ENCODE peak calls at places on chromosomes 7 and 10, in five cellular contexts. One of them, this sample, is unnamed.

GRCh38 chr7:82396343-82396742 is 47.2 kb downstream of the CACNA2D1 start:
- DNase-seq in pancreas: no peak
- DNase-seq in fibroblast of the aortic adventitia: no peak
- DNase-seq in fibroblast of villous mesenchyme: no peak
- DNase-seq in GM12865: no peak
- DNase-seq in this sample: no peak

GRCh38 chr7:148500978-148501377 is 89.6 kb upstream of the C7orf33 start:
- DNase-seq in pancreas: no peak
- DNase-seq in fibroblast of the aortic adventitia: no peak
- DNase-seq in fibroblast of villous mesenchyme: no peak
- DNase-seq in GM12865: no peak
- DNase-seq in this sample: no peak

GRCh38 chr10:12479437-12479844 is 130.1 kb downstream of the CAMK1D start:
- DNase-seq in pancreas: no peak
- DNase-seq in fibroblast of the aortic adventitia: no peak
- DNase-seq in fibroblast of villous mesenchyme: no peak
- DNase-seq in GM12865: no peak
- DNase-seq in this sample: no peak

GRCh38 chr7:7263297-7264230 is 81.2 kb downstream of the C1GALT1 start:
- DNase-seq in pancreas: no peak
- DNase-seq in fibroblast of the aortic adventitia: no peak
- DNase-seq in fibroblast of villous mesenchyme: no peak
- DNase-seq in GM12865: no peak
- DNase-seq in this sample: no peak

GRCh38 chr10:31242902-31243301 is 76.1 kb upstream of the ZEB1 start:
- DNase-seq in pancreas: no peak
- DNase-seq in fibroblast of the aortic adventitia: peak
- DNase-seq in fibroblast of villous mesenchyme: peak
- DNase-seq in GM12865: peak
- DNase-seq in this sample: peak

GRCh38 chr10:18230794-18231193 is 90.6 kb downstream of the CACNB2 start:
- DNase-seq in pancreas: no peak
- DNase-seq in fibroblast of the aortic adventitia: no peak
- DNase-seq in fibroblast of villous mesenchyme: no peak
- DNase-seq in GM12865: no peak
- DNase-seq in this sample: no peak

GRCh38 chr7:26584964-26585650 is 279.3 kb downstream of the SKAP2 start:
- DNase-seq in pancreas: no peak
- DNase-seq in fibroblast of the aortic adventitia: no peak
- DNase-seq in fibroblast of villous mesenchyme: peak
- DNase-seq in GM12865: no peak
- DNase-seq in this sample: no peak

GRCh38 chr7:43905954-43906326 is 456 bp downstream of the URGCP start:
- DNase-seq in pancreas: peak
- DNase-seq in fibroblast of the aortic adventitia: peak
- DNase-seq in fibroblast of villous mesenchyme: peak
- DNase-seq in GM12865: peak
- DNase-seq in this sample: no peak

GRCh38 chr7:83872501-83872900 is 223.6 kb upstream of the SEMA3E start:
- DNase-seq in pancreas: no peak
- DNase-seq in fibroblast of the aortic adventitia: no peak
- DNase-seq in fibroblast of villous mesenchyme: no peak
- DNase-seq in GM12865: no peak
- DNase-seq in this sample: no peak

GRCh38 chr7:107628461-107629064 is 32.1 kb upstream of the SLC26A4 start:
- DNase-seq in pancreas: no peak
- DNase-seq in fibroblast of the aortic adventitia: no peak
- DNase-seq in fibroblast of villous mesenchyme: no peak
- DNase-seq in GM12865: no peak
- DNase-seq in this sample: no peak

GRCh38 chr10:14173391-14173705 is 157.4 kb downstream of the FRMD4A start:
- DNase-seq in pancreas: no peak
- DNase-seq in fibroblast of the aortic adventitia: peak
- DNase-seq in fibroblast of villous mesenchyme: peak
- DNase-seq in GM12865: peak
- DNase-seq in this sample: no peak

GRCh38 chr7:131471605-131472004 is 84.8 kb downstream of the PODXL start:
- DNase-seq in pancreas: no peak
- DNase-seq in fibroblast of the aortic adventitia: no peak
- DNase-seq in fibroblast of villous mesenchyme: no peak
- DNase-seq in GM12865: no peak
- DNase-seq in this sample: no peak

GRCh38 chr10:91034042-91034441 is 113.2 kb upstream of the ANKRD1 start:
- DNase-seq in pancreas: no peak
- DNase-seq in fibroblast of the aortic adventitia: no peak
- DNase-seq in fibroblast of villous mesenchyme: no peak
- DNase-seq in GM12865: no peak
- DNase-seq in this sample: no peak

GRCh38 chr10:24821986-24822385 is 98.3 kb upstream of the ARHGAP21 start:
- DNase-seq in pancreas: no peak
- DNase-seq in fibroblast of the aortic adventitia: peak
- DNase-seq in fibroblast of villous mesenchyme: peak
- DNase-seq in GM12865: no peak
- DNase-seq in this sample: no peak

GRCh38 chr10:64468219-64468618 is 947.0 kb downstream of the REEP3 start:
- DNase-seq in pancreas: no peak
- DNase-seq in fibroblast of the aortic adventitia: no peak
- DNase-seq in fibroblast of villous mesenchyme: no peak
- DNase-seq in GM12865: no peak
- DNase-seq in this sample: no peak

GRCh38 chr10:3566627-3567026 is 218.4 kb downstream of the KLF6 start:
- DNase-seq in pancreas: no peak
- DNase-seq in fibroblast of the aortic adventitia: no peak
- DNase-seq in fibroblast of villous mesenchyme: no peak
- DNase-seq in GM12865: no peak
- DNase-seq in this sample: no peak

GRCh38 chr7:637826-638225 is 88.7 kb upstream of the DNAAF5 start:
- DNase-seq in pancreas: peak
- DNase-seq in fibroblast of the aortic adventitia: no peak
- DNase-seq in fibroblast of villous mesenchyme: no peak
- DNase-seq in GM12865: no peak
- DNase-seq in this sample: no peak

GRCh38 chr10:128716181-128716580 is 590.0 kb upstream of the MKI67 start:
- DNase-seq in pancreas: peak
- DNase-seq in fibroblast of the aortic adventitia: no peak
- DNase-seq in fibroblast of villous mesenchyme: no peak
- DNase-seq in GM12865: no peak
- DNase-seq in this sample: no peak

GRCh38 chr7:150962743-150963399 is 15.2 kb downstream of the KCNH2 start:
- DNase-seq in pancreas: peak
- DNase-seq in fibroblast of the aortic adventitia: peak
- DNase-seq in fibroblast of villous mesenchyme: peak
- DNase-seq in GM12865: peak
- DNase-seq in this sample: no peak

GRCh38 chr10:76970795-76971519 is 666.7 kb downstream of the KCNMA1 start:
- DNase-seq in pancreas: no peak
- DNase-seq in fibroblast of the aortic adventitia: no peak
- DNase-seq in fibroblast of villous mesenchyme: no peak
- DNase-seq in GM12865: no peak
- DNase-seq in this sample: no peak

GRCh38 chr10:48775206-48775517 is 90.5 kb downstream of the WDFY4 start:
- DNase-seq in pancreas: no peak
- DNase-seq in fibroblast of the aortic adventitia: no peak
- DNase-seq in fibroblast of villous mesenchyme: no peak
- DNase-seq in GM12865: no peak
- DNase-seq in this sample: no peak

GRCh38 chr7:35680403-35681013 is 14.4 kb downstream of the HERPUD2 start:
- DNase-seq in pancreas: no peak
- DNase-seq in fibroblast of the aortic adventitia: no peak
- DNase-seq in fibroblast of villous mesenchyme: no peak
- DNase-seq in GM12865: no peak
- DNase-seq in this sample: no peak

GRCh38 chr10:3426190-3426845 is 253.7 kb upstream of the PITRM1 start:
- DNase-seq in pancreas: no peak
- DNase-seq in fibroblast of the aortic adventitia: peak
- DNase-seq in fibroblast of villous mesenchyme: peak
- DNase-seq in GM12865: no peak
- DNase-seq in this sample: peak

GRCh38 chr10:114258274-114258840 is 19.3 kb downstream of the VWA2 start:
- DNase-seq in pancreas: no peak
- DNase-seq in fibroblast of the aortic adventitia: no peak
- DNase-seq in fibroblast of villous mesenchyme: peak
- DNase-seq in GM12865: peak
- DNase-seq in this sample: no peak

GRCh38 chr10:85235258-85235657 is 906.9 kb downstream of the CCSER2 start:
- DNase-seq in pancreas: no peak
- DNase-seq in fibroblast of the aortic adventitia: no peak
- DNase-seq in fibroblast of villous mesenchyme: no peak
- DNase-seq in GM12865: no peak
- DNase-seq in this sample: no peak

GRCh38 chr10:131880016-131880590 is 20.7 kb upstream of the PPP2R2D start:
- DNase-seq in pancreas: peak
- DNase-seq in fibroblast of the aortic adventitia: no peak
- DNase-seq in fibroblast of villous mesenchyme: no peak
- DNase-seq in GM12865: no peak
- DNase-seq in this sample: no peak

GRCh38 chr10:70457759-70458305 is 16.4 kb upstream of the NODAL start:
- DNase-seq in pancreas: no peak
- DNase-seq in fibroblast of the aortic adventitia: no peak
- DNase-seq in fibroblast of villous mesenchyme: no peak
- DNase-seq in GM12865: no peak
- DNase-seq in this sample: no peak

GRCh38 chr10:70461397-70462348 is 16.9 kb upstream of the PALD1 start:
- DNase-seq in pancreas: no peak
- DNase-seq in fibroblast of the aortic adventitia: peak
- DNase-seq in fibroblast of villous mesenchyme: peak
- DNase-seq in GM12865: peak
- DNase-seq in this sample: peak

GRCh38 chr10:70459061-70459770 is 17.7 kb upstream of the NODAL start:
- DNase-seq in pancreas: no peak
- DNase-seq in fibroblast of the aortic adventitia: no peak
- DNase-seq in fibroblast of villous mesenchyme: no peak
- DNase-seq in GM12865: no peak
- DNase-seq in this sample: no peak

GRCh38 chr10:70458329-70459060 is 17.0 kb upstream of the NODAL start:
- DNase-seq in pancreas: peak
- DNase-seq in fibroblast of the aortic adventitia: peak
- DNase-seq in fibroblast of villous mesenchyme: peak
- DNase-seq in GM12865: no peak
- DNase-seq in this sample: no peak

GRCh38 chr10:70459771-70460490 is 18.4 kb upstream of the NODAL start:
- DNase-seq in pancreas: no peak
- DNase-seq in fibroblast of the aortic adventitia: no peak
- DNase-seq in fibroblast of villous mesenchyme: no peak
- DNase-seq in GM12865: no peak
- DNase-seq in this sample: no peak
- H3K4me3 ChIP-seq in pancreas: no peak
- H3K4me3 ChIP-seq in fibroblast of the aortic adventitia: no peak
- H3K4me3 ChIP-seq in fibroblast of villous mesenchyme: no peak
- H3K4me3 ChIP-seq in GM12865: no peak
- H3K4me3 ChIP-seq in this sample: no peak

GRCh38 chr7:13017325-13017853 is 330.0 kb downstream of the ARL4A start:
- DNase-seq in pancreas: no peak
- DNase-seq in fibroblast of the aortic adventitia: peak
- DNase-seq in fibroblast of villous mesenchyme: peak
- DNase-seq in GM12865: no peak
- DNase-seq in this sample: peak

GRCh38 chr7:13016633-13017324 is 329.3 kb downstream of the ARL4A start:
- DNase-seq in pancreas: no peak
- DNase-seq in fibroblast of the aortic adventitia: no peak
- DNase-seq in fibroblast of villous mesenchyme: peak
- DNase-seq in GM12865: no peak
- DNase-seq in this sample: no peak

GRCh38 chr7:13021566-13021965 is 334.1 kb downstream of the ARL4A start:
- DNase-seq in pancreas: no peak
- DNase-seq in fibroblast of the aortic adventitia: no peak
- DNase-seq in fibroblast of villous mesenchyme: peak
- DNase-seq in GM12865: no peak
- DNase-seq in this sample: no peak

GRCh38 chr7:13016036-13016581 is 328.7 kb downstream of the ARL4A start:
- DNase-seq in pancreas: no peak
- DNase-seq in fibroblast of the aortic adventitia: no peak
- DNase-seq in fibroblast of villous mesenchyme: peak
- DNase-seq in GM12865: no peak
- DNase-seq in this sample: no peak

GRCh38 chr7:13017881-13018280 is 330.4 kb downstream of the ARL4A start:
- DNase-seq in pancreas: no peak
- DNase-seq in fibroblast of the aortic adventitia: no peak
- DNase-seq in fibroblast of villous mesenchyme: peak
- DNase-seq in GM12865: no peak
- DNase-seq in this sample: no peak
- H3K4me3 ChIP-seq in pancreas: no peak
- H3K4me3 ChIP-seq in fibroblast of the aortic adventitia: no peak
- H3K4me3 ChIP-seq in fibroblast of villous mesenchyme: peak
- H3K4me3 ChIP-seq in GM12865: no peak
- H3K4me3 ChIP-seq in this sample: no peak

DNA sequence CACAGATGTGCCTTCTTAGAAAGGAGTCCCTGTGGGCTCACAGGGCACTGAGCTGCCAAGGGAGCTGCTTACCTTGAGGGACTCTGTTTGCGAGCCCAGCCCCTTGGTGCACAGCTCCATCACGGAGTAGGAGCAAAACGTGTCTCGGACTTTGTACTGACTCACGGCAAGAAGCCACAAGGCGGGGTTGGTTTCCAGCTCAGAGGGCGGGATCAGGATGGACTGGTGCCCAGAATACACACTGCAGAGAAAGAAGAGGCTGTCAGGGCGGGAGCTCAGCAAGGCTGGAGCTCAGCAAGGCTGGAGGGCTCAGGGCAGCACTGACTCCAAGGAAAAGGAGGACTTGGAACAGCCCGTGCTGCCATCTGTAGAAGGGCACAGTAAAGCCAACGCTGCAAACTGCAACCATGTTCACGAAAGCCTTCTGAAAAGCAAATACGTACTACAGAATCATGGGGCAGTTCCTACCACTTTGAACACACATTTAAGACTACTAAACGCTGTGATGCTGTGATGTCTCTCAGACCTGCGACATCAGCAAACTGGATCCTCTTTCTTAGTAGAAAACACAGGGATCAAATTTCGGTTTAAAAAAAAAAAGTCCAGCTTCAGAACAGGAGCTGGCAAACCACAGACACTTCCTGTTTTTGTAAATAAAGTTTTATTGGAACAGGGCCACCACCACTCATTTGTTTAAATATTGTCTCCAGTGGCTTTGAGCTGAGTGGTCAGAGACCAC is 194.3 kb downstream of the ZMYND11 start:
- DNase-seq in pancreas: peak
- DNase-seq in fibroblast of the aortic adventitia: peak
- DNase-seq in fibroblast of villous mesenchyme: peak
- DNase-seq in GM12865: no peak
- DNase-seq in this sample: peak
- H3K4me3 ChIP-seq in pancreas: no peak
- H3K4me3 ChIP-seq in fibroblast of the aortic adventitia: peak
- H3K4me3 ChIP-seq in fibroblast of villous mesenchyme: peak
- H3K4me3 ChIP-seq in GM12865: no peak
- H3K4me3 ChIP-seq in this sample: peak

GRCh38 chr10:122531261-122531660 is 29.3 kb upstream of the DMBT1 start:
- DNase-seq in pancreas: no peak
- DNase-seq in fibroblast of the aortic adventitia: no peak
- DNase-seq in fibroblast of villous mesenchyme: no peak
- DNase-seq in GM12865: no peak
- DNase-seq in this sample: no peak
- H3K4me3 ChIP-seq in pancreas: no peak
- H3K4me3 ChIP-seq in fibroblast of the aortic adventitia: no peak
- H3K4me3 ChIP-seq in fibroblast of villous mesenchyme: no peak
- H3K4me3 ChIP-seq in GM12865: no peak
- H3K4me3 ChIP-seq in this sample: no peak

This sample was measured in AG04449.